ENCODE peak calls at places on chromosomes 2 and 18, in six cellular contexts. F is GM04503; X is bronchial epithelial cell; I is stimulated activated CD4-positive, alpha-beta T cell treated with anti-CD3 and anti-CD28 coated beads, Interleukin-15, amount 100 ng/mL, for 24 hours; O is KBM-7; J is GM23248. T is an unnamed sample.

GRCh38 chr2:211745295-211746097 is 793.1 kb downstream of the ERBB4 start:
- DNase-seq in F (no peak), X (peak), I (peak), O (peak), J (peak), T (peak)

GRCh38 chr2:170739048-170739447 is 23.9 kb downstream of the SP5 start:
- DNase-seq in F (peak), X (peak), I (no peak), O (no peak), J (peak), T (peak)

GRCh38 chr2:54313147-54313546 is 57.1 kb upstream of the TSPYL6 start:
- DNase-seq in F (no peak), X (no peak), I (no peak), O (no peak), J (no peak), T (no peak)

GRCh38 chr2:207765541-207765940 is 4.2 kb downstream of the FZD5 start:
- DNase-seq in F (no peak), X (no peak), I (no peak), O (no peak), J (no peak), T (no peak)

GRCh38 chr2:27977623-27978312 is 87.2 kb downstream of the BABAM2 start:
- DNase-seq in F (peak), X (peak), I (peak), O (no peak), J (peak), T (peak)

GRCh38 chr2:18749912-18750526 is 160.7 kb upstream of the NT5C1B start:
- DNase-seq in F (no peak), X (peak), I (peak), O (peak), J (peak), T (peak)

GRCh38 chr2:10963155-10963554 is 51.4 kb downstream of the KCNF1 start:
- DNase-seq in F (no peak), X (no peak), I (no peak), O (peak), J (peak), T (no peak)

GRCh38 chr2:72080286-72081145 is 67.1 kb downstream of the CYP26B1 start:
- DNase-seq in F (no peak), X (no peak), I (no peak), O (no peak), J (no peak), T (no peak)

GRCh38 chr2:4020153-4020552 is 316.8 kb downstream of the DCDC2C start:
- DNase-seq in F (no peak), X (no peak), I (no peak), O (no peak), J (no peak), T (no peak)

GRCh38 chr2:86238354-86238753 is 39.1 kb downstream of the MRPL35 start:
- DNase-seq in F (no peak), X (peak), I (peak), O (no peak), J (no peak), T (no peak)

GRCh38 chr18:23824704-23825103 is 135.5 kb downstream of the LAMA3 start:
- DNase-seq in F (no peak), X (peak), I (no peak), O (no peak), J (peak), T (no peak)

GRCh38 chr2:148209598-148209997 is 188.7 kb downstream of the MBD5 start:
- DNase-seq in F (no peak), X (no peak), I (peak), O (peak), J (no peak), T (peak)

GRCh38 chr2:188599140-188599539 is 307.5 kb downstream of the GULP1 start:
- DNase-seq in F (no peak), X (no peak), I (no peak), O (no peak), J (no peak), T (no peak)

GRCh38 chr2:139790807-139791206 is 1010.6 kb upstream of the NXPH2 start:
- DNase-seq in F (peak), X (peak), I (no peak), O (peak), J (peak), T (no peak)

GRCh38 chr2:217834057-217834620 is 168.7 kb downstream of the TNS1 start:
- DNase-seq in F (no peak), X (no peak), I (no peak), O (no peak), J (no peak), T (no peak)

GRCh38 chr2:2773692-2774091 is 442.6 kb upstream of the MYT1L start:
- DNase-seq in F (no peak), X (no peak), I (no peak), O (no peak), J (no peak), T (no peak)

GRCh38 chr2:40032650-40033319 is 253.7 kb upstream of the THUMPD2 start:
- DNase-seq in F (peak), X (peak), I (no peak), O (no peak), J (peak), T (peak)

GRCh38 chr2:16069933-16070647 is 129.7 kb downstream of the MYCN start:
- DNase-seq in F (no peak), X (no peak), I (no peak), O (no peak), J (no peak), T (no peak)

GRCh38 chr18:72107647-72108046 is 436.5 kb downstream of the CBLN2 start:
- DNase-seq in F (no peak), X (no peak), I (no peak), O (no peak), J (no peak), T (peak)

GRCh38 chr2:112138143-112139032 is at the start of gene FBLN7:
- DNase-seq in F (no peak), X (no peak), I (peak), O (no peak), J (peak), T (no peak)

GRCh38 chr2:20599001-20599600 is 51.8 kb downstream of the HS1BP3 start:
- DNase-seq in F (no peak), X (no peak), I (no peak), O (no peak), J (no peak), T (no peak)

GRCh38 chr2:207975910-207976309 is 49.4 kb downstream of the PLEKHM3 start:
- DNase-seq in F (no peak), X (no peak), I (no peak), O (no peak), J (peak), T (no peak)

GRCh38 chr2:158403237-158403636 is 53.3 kb downstream of the CCDC148 start:
- DNase-seq in F (no peak), X (no peak), I (no peak), O (no peak), J (no peak), T (no peak)

GRCh38 chr2:131039535-131039907 is 53.7 kb downstream of the FAM168B start:
- DNase-seq in F (no peak), X (no peak), I (no peak), O (no peak), J (no peak), T (no peak)

GRCh38 chr2:46887028-46887885 is 28.3 kb downstream of the MCFD2 start:
- DNase-seq in F (no peak), X (no peak), I (no peak), O (no peak), J (peak), T (peak)

GRCh38 chr2:126664234-126664633 is 8.3 kb downstream of the GYPC start:
- DNase-seq in F (no peak), X (no peak), I (peak), O (no peak), J (no peak), T (no peak)

GRCh38 chr18:3511980-3512379 is 62.0 kb downstream of the TGIF1 start:
- DNase-seq in F (peak), X (peak), I (no peak), O (no peak), J (peak), T (peak)

T was measured in brain microvascular endothelial cell.